ENCODE peak calls at places on chromosomes 7 and 10, in four cellular contexts. O, N, R and G are unnamed samples.

GRCh38 chr7:100475549-100475948 is 3.5 kb downstream of the TSC22D4 start:
- DNase-seq in O (peak), N (peak), R (no peak), G (no peak)

GRCh38 chr10:133274751-133275682 is 1.7 kb downstream of the ADAM8 start:
- DNase-seq in O (peak), N (peak), R (no peak), G (peak)

GRCh38 chr10:73117976-73118743 is 7.9 kb downstream of the NUDT13 start:
- DNase-seq in O (no peak), N (no peak), R (no peak), G (no peak)

GRCh38 chr10:102773986-102774385 is 30.2 kb downstream of the WBP1L start:
- DNase-seq in O (no peak), N (peak), R (no peak), G (no peak)

GRCh38 chr10:92047215-92047614 is 123.6 kb downstream of the BTAF1 start:
- DNase-seq in O (no peak), N (no peak), R (no peak), G (no peak)

GRCh38 chr10:110387983-110388681 is 83.4 kb upstream of the SMNDC1 start:
- DNase-seq in O (no peak), N (peak), R (no peak), G (peak)

GRCh38 chr7:38339953-38340819 is 66.8 kb upstream of the TARP start:
- DNase-seq in O (no peak), N (no peak), R (no peak), G (no peak)

GRCh38 chr10:29784175-29784773 is 149.5 kb upstream of the SVIL start:
- DNase-seq in O (no peak), N (no peak), R (no peak), G (no peak)

GRCh38 chr10:133365461-133366129 is 7.6 kb downstream of the ECHS1 start:
- DNase-seq in O (no peak), N (no peak), R (no peak), G (no peak)

GRCh38 chr10:1920127-1920526 is 182.8 kb upstream of the ADARB2 start:
- DNase-seq in O (no peak), N (no peak), R (no peak), G (no peak)

GRCh38 chr7:19972872-19973271 is 199.5 kb upstream of the TMEM196 start:
- DNase-seq in O (no peak), N (no peak), R (no peak), G (no peak)

GRCh38 chr10:45180946-45181439 is 134.4 kb downstream of the OR13A1 start:
- DNase-seq in O (no peak), N (no peak), R (no peak), G (no peak)

GRCh38 chr10:81179805-81180452 is 642.2 kb downstream of the SH2D4B start:
- DNase-seq in O (peak), N (no peak), R (no peak), G (no peak)

GRCh38 chr10:35563266-35563891 is 41.8 kb upstream of the GJD4 start:
- DNase-seq in O (peak), N (no peak), R (peak), G (no peak)

GRCh38 chr10:110042891-110043290 is 35.1 kb downstream of the ADD3 start:
- DNase-seq in O (no peak), N (no peak), R (no peak), G (no peak)

GRCh38 chr7:128045766-128046165 is 14.5 kb upstream of the LRRC4 start:
- DNase-seq in O (no peak), N (no peak), R (no peak), G (no peak)

GRCh38 chr10:18651324-18652007 is at the start of gene NSUN6:
- DNase-seq in O (peak), N (peak), R (peak), G (peak)

GRCh38 chr10:43913676-43914235 is 265.1 kb upstream of the ZNF32 start:
- DNase-seq in O (no peak), N (no peak), R (no peak), G (no peak)

GRCh38 chr10:29658984-29659769 is 24.4 kb upstream of the SVIL start:
- DNase-seq in O (no peak), N (peak), R (no peak), G (peak)

GRCh38 chr10:51227897-51228713 is 153.8 kb downstream of the PRKG1 start:
- DNase-seq in O (peak), N (no peak), R (no peak), G (no peak)
- H3K27ac ChIP-seq in O (no peak), N (no peak), R (no peak), G (no peak)

DNA sequence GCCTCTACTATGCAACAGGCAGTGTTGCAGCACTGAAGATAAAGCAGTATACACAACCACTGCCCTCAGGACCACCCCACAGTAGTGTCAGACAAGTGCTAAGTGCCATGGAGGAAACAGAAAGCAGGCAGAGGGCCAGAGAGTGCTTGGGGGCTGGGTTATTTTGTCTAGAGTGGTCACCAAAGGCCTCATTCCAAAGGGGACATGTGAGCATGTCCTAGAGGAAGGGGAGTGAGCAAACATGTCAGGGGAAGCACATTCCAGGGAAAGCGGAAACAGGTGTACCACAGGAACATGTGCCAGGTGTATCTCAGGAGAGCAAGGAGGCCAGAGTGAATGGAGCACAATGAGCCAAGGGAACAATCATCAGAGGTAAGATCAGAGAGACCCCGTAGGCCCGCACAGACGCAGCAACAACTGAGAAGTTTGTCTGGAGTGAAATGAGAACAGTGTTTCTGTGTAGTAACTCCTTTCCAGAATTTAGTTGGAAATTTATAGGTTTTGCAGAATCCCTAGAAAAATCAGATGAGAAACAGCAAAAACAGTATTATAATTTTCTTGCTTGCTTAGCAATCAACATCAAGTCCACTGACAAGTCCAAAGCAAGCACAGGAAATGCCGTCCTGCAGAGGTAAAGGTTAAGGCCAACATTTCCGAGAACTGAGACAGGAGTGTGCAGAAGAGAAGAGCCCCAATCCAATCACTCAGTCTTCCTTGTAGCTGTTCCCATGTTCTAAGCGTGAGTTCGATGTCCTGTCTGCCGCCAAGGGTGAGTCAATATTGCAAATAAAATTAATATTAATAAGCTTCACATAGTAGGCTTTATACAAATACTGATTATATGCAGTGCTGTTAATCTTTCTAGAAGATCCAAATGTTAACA is 67.3 kb downstream of the SGMS1 start:
- DNase-seq in O (no peak), N (no peak), R (no peak), G (no peak)
- H3K27ac ChIP-seq in O (no peak), N (no peak), R (no peak), G (no peak)

GRCh38 chr10:100896876-100897461 is 15.8 kb upstream of the SLF2 start:
- DNase-seq in O (no peak), N (no peak), R (peak), G (no peak)
- H3K27ac ChIP-seq in O (no peak), N (no peak), R (no peak), G (no peak)

GRCh38 chr10:113103131-113103830 is 153.2 kb downstream of the TCF7L2 start:
- DNase-seq in O (no peak), N (no peak), R (peak), G (no peak)
- H3K27ac ChIP-seq in O (no peak), N (no peak), R (no peak), G (no peak)